ENCODE peak calls at places on chromosomes 16 and 17, in seven cellular contexts. One of them, this sample, is unnamed.

GRCh38 chr17:31392002-31392855 is 754 bp downstream of the RAB11FIP4 start:
- DNase-seq in Caki2: no peak
- DNase-seq in NCI-H446 treated with DMSO at 0.1 percent for 48 hours: no peak
- DNase-seq in HTR-8/SVneo: no peak
- DNase-seq in NCI-H1105: no peak
- DNase-seq in heart right ventricle: no peak
- DNase-seq in testis: peak
- DNase-seq in this sample: no peak

GRCh38 chr16:23999663-24000062 is 163.9 kb downstream of the PRKCB start:
- DNase-seq in Caki2: no peak
- DNase-seq in NCI-H446 treated with DMSO at 0.1 percent for 48 hours: no peak
- DNase-seq in HTR-8/SVneo: no peak
- DNase-seq in NCI-H1105: no peak
- DNase-seq in heart right ventricle: no peak
- DNase-seq in testis: no peak
- DNase-seq in this sample: no peak

GRCh38 chr16:22027633-22028032 is 19.7 kb downstream of the MOSMO start:
- DNase-seq in Caki2: no peak
- DNase-seq in NCI-H446 treated with DMSO at 0.1 percent for 48 hours: no peak
- DNase-seq in HTR-8/SVneo: no peak
- DNase-seq in NCI-H1105: no peak
- DNase-seq in heart right ventricle: no peak
- DNase-seq in testis: no peak
- DNase-seq in this sample: no peak

GRCh38 chr16:53511403-53512280 is 8.6 kb upstream of the AKTIP start:
- DNase-seq in Caki2: peak
- DNase-seq in NCI-H446 treated with DMSO at 0.1 percent for 48 hours: no peak
- DNase-seq in HTR-8/SVneo: no peak
- DNase-seq in NCI-H1105: no peak
- DNase-seq in heart right ventricle: no peak
- DNase-seq in testis: no peak
- DNase-seq in this sample: no peak

GRCh38 chr17:32688221-32688620 is 188.7 kb downstream of the MYO1D start:
- DNase-seq in Caki2: no peak
- DNase-seq in NCI-H446 treated with DMSO at 0.1 percent for 48 hours: no peak
- DNase-seq in HTR-8/SVneo: no peak
- DNase-seq in NCI-H1105: no peak
- DNase-seq in heart right ventricle: no peak
- DNase-seq in testis: no peak
- DNase-seq in this sample: no peak

GRCh38 chr17:14331200-14331981 is 30.5 kb downstream of the HS3ST3B1 start:
- DNase-seq in Caki2: no peak
- DNase-seq in NCI-H446 treated with DMSO at 0.1 percent for 48 hours: no peak
- DNase-seq in HTR-8/SVneo: no peak
- DNase-seq in NCI-H1105: no peak
- DNase-seq in heart right ventricle: no peak
- DNase-seq in testis: no peak
- DNase-seq in this sample: no peak

GRCh38 chr16:79163666-79164377 is 436.7 kb downstream of the MAF start:
- DNase-seq in Caki2: no peak
- DNase-seq in NCI-H446 treated with DMSO at 0.1 percent for 48 hours: no peak
- DNase-seq in HTR-8/SVneo: no peak
- DNase-seq in NCI-H1105: no peak
- DNase-seq in heart right ventricle: no peak
- DNase-seq in testis: no peak
- DNase-seq in this sample: no peak

GRCh38 chr17:19558946-19559345 is 25.3 kb downstream of the SLC47A1 start:
- DNase-seq in Caki2: no peak
- DNase-seq in NCI-H446 treated with DMSO at 0.1 percent for 48 hours: no peak
- DNase-seq in HTR-8/SVneo: no peak
- DNase-seq in NCI-H1105: no peak
- DNase-seq in heart right ventricle: no peak
- DNase-seq in testis: no peak
- DNase-seq in this sample: no peak

GRCh38 chr16:49463529-49463928 is 89.9 kb downstream of the C16orf78 start:
- DNase-seq in Caki2: no peak
- DNase-seq in NCI-H446 treated with DMSO at 0.1 percent for 48 hours: no peak
- DNase-seq in HTR-8/SVneo: no peak
- DNase-seq in NCI-H1105: peak
- DNase-seq in heart right ventricle: no peak
- DNase-seq in testis: no peak
- DNase-seq in this sample: no peak

GRCh38 chr16:67086829-67087228 is 22.9 kb upstream of the PHAF1 start:
- DNase-seq in Caki2: no peak
- DNase-seq in NCI-H446 treated with DMSO at 0.1 percent for 48 hours: no peak
- DNase-seq in HTR-8/SVneo: no peak
- DNase-seq in NCI-H1105: no peak
- DNase-seq in heart right ventricle: no peak
- DNase-seq in testis: no peak
- DNase-seq in this sample: no peak

GRCh38 chr17:31684901-31685300 is 174.1 kb downstream of the COPRS start:
- DNase-seq in Caki2: no peak
- DNase-seq in NCI-H446 treated with DMSO at 0.1 percent for 48 hours: no peak
- DNase-seq in HTR-8/SVneo: no peak
- DNase-seq in NCI-H1105: no peak
- DNase-seq in heart right ventricle: no peak
- DNase-seq in testis: no peak
- DNase-seq in this sample: no peak

GRCh38 chr17:4154201-4154600 is 11.2 kb downstream of the CYB5D2 start:
- DNase-seq in Caki2: no peak
- DNase-seq in NCI-H446 treated with DMSO at 0.1 percent for 48 hours: no peak
- DNase-seq in HTR-8/SVneo: no peak
- DNase-seq in NCI-H1105: no peak
- DNase-seq in heart right ventricle: no peak
- DNase-seq in testis: no peak
- DNase-seq in this sample: no peak

GRCh38 chr16:8675183-8676159 is 1.1 kb downstream of the ABAT start:
- DNase-seq in Caki2: no peak
- DNase-seq in NCI-H446 treated with DMSO at 0.1 percent for 48 hours: no peak
- DNase-seq in HTR-8/SVneo: no peak
- DNase-seq in NCI-H1105: peak
- DNase-seq in heart right ventricle: no peak
- DNase-seq in testis: peak
- DNase-seq in this sample: no peak

GRCh38 chr16:56702836-56703235 is 20.6 kb downstream of the MT1X start:
- DNase-seq in Caki2: no peak
- DNase-seq in NCI-H446 treated with DMSO at 0.1 percent for 48 hours: no peak
- DNase-seq in HTR-8/SVneo: no peak
- DNase-seq in NCI-H1105: no peak
- DNase-seq in heart right ventricle: no peak
- DNase-seq in testis: no peak
- DNase-seq in this sample: no peak

GRCh38 chr16:5977329-5977728 is 879.7 kb upstream of the EEF2KMT start:
- DNase-seq in Caki2: no peak
- DNase-seq in NCI-H446 treated with DMSO at 0.1 percent for 48 hours: no peak
- DNase-seq in HTR-8/SVneo: no peak
- DNase-seq in NCI-H1105: no peak
- DNase-seq in heart right ventricle: no peak
- DNase-seq in testis: no peak
- DNase-seq in this sample: no peak

GRCh38 chr17:47999612-48000011 is 28.7 kb downstream of the CDK5RAP3 start:
- DNase-seq in Caki2: no peak
- DNase-seq in NCI-H446 treated with DMSO at 0.1 percent for 48 hours: no peak
- DNase-seq in HTR-8/SVneo: no peak
- DNase-seq in NCI-H1105: no peak
- DNase-seq in heart right ventricle: no peak
- DNase-seq in testis: no peak
- DNase-seq in this sample: no peak

GRCh38 chr17:77124192-77124908 is 16.4 kb upstream of the SEC14L1 start:
- DNase-seq in Caki2: peak
- DNase-seq in NCI-H446 treated with DMSO at 0.1 percent for 48 hours: no peak
- DNase-seq in HTR-8/SVneo: no peak
- DNase-seq in NCI-H1105: no peak
- DNase-seq in heart right ventricle: no peak
- DNase-seq in testis: no peak
- DNase-seq in this sample: no peak

GRCh38 chr17:50423553-50424159 is 2.4 kb upstream of the ACSF2 start:
- DNase-seq in Caki2: peak
- DNase-seq in NCI-H446 treated with DMSO at 0.1 percent for 48 hours: peak
- DNase-seq in HTR-8/SVneo: peak
- DNase-seq in NCI-H1105: no peak
- DNase-seq in heart right ventricle: no peak
- DNase-seq in testis: no peak
- DNase-seq in this sample: no peak

GRCh38 chr16:78505544-78506371 is 406.3 kb downstream of the WWOX start:
- DNase-seq in Caki2: no peak
- DNase-seq in NCI-H446 treated with DMSO at 0.1 percent for 48 hours: no peak
- DNase-seq in HTR-8/SVneo: no peak
- DNase-seq in NCI-H1105: no peak
- DNase-seq in heart right ventricle: peak
- DNase-seq in testis: peak
- DNase-seq in this sample: no peak

GRCh38 chr17:77882481-77883212 is 75.9 kb upstream of the TNRC6C start:
- DNase-seq in Caki2: peak
- DNase-seq in NCI-H446 treated with DMSO at 0.1 percent for 48 hours: no peak
- DNase-seq in HTR-8/SVneo: no peak
- DNase-seq in NCI-H1105: no peak
- DNase-seq in heart right ventricle: peak
- DNase-seq in testis: peak
- DNase-seq in this sample: no peak

GRCh38 chr16:25093208-25094061 is 18.1 kb upstream of the LCMT1 start:
- DNase-seq in Caki2: no peak
- DNase-seq in NCI-H446 treated with DMSO at 0.1 percent for 48 hours: no peak
- DNase-seq in HTR-8/SVneo: no peak
- DNase-seq in NCI-H1105: no peak
- DNase-seq in heart right ventricle: no peak
- DNase-seq in testis: no peak
- DNase-seq in this sample: no peak

GRCh38 chr17:2710075-2710803 is 1.3 kb downstream of the CLUH start:
- DNase-seq in Caki2: no peak
- DNase-seq in NCI-H446 treated with DMSO at 0.1 percent for 48 hours: no peak
- DNase-seq in HTR-8/SVneo: no peak
- DNase-seq in NCI-H1105: no peak
- DNase-seq in heart right ventricle: no peak
- DNase-seq in testis: no peak
- DNase-seq in this sample: no peak

This sample was measured in NT2/D1.